ENCODE peak calls at places on chromosomes 11 and 22, in ten cellular contexts. W, L, M, G, C, Q, I, V, T and J are unnamed samples.

GRCh38 chr11:68314886-68315580 is 2.6 kb downstream of the LRP5 start:
- DNase-seq in W (peak; percentile 44), L (peak; percentile 78), M (peak; percentile 46), G (no peak), C (no peak), Q (no peak), I (no peak), V (peak; percentile 14), T (peak; percentile 39), J (no peak)

GRCh38 chr11:33930317-33931021 is 38.6 kb upstream of the LMO2 start:
- DNase-seq in W (no peak), L (no peak), M (no peak), G (peak; percentile 45), C (no peak), Q (no peak), I (no peak), V (no peak), T (no peak), J (no peak)

GRCh38 chr11:2860636-2861035 is 24.9 kb downstream of the CDKN1C start:
- DNase-seq in W (no peak), L (peak; percentile 16), M (peak; percentile 48), G (no peak), C (no peak), Q (no peak), I (peak; percentile 61), V (peak; percentile 44), T (peak; percentile 52), J (no peak)

GRCh38 chr11:3007404-3008010 is 15.4 kb upstream of the NAP1L4 start:
- DNase-seq in W (no peak), L (no peak), M (no peak), G (no peak), C (no peak), Q (peak; percentile 24), I (no peak), V (no peak), T (no peak), J (peak; percentile 53)

GRCh38 chr11:69640260-69640994 is 529 bp upstream of the CCND1 start:
- DNase-seq in W (no peak), L (no peak), M (no peak), G (no peak), C (no peak), Q (peak; percentile 72), I (peak; percentile 32), V (no peak), T (peak; percentile 60), J (peak; percentile 77)

GRCh38 chr11:127345819-127346459 is 345.4 kb upstream of the KIRREL3 start:
- DNase-seq in W (peak; percentile 20), L (peak; percentile 25), M (peak; percentile 11), G (no peak), C (peak; percentile 2), Q (no peak), I (peak; percentile 38), V (peak; percentile 18), T (peak; percentile 70), J (peak; percentile 61)

GRCh38 chr22:38700789-38701628 is at the start of gene JOSD1:
- DNase-seq in W (peak; percentile 83), L (peak; percentile 73), M (peak; percentile 89), G (peak; percentile 65), C (peak; percentile 55), Q (peak; percentile 99), I (peak; percentile 99), V (peak; percentile 92), T (peak; percentile 94), J (peak; percentile 99)

GRCh38 chr11:68684385-68685356 is at the start of gene GAL:
- DNase-seq in W (peak; percentile 82), L (peak; percentile 39), M (no peak), G (no peak), C (no peak), Q (peak; percentile 69), I (peak; percentile 42), V (peak; percentile 26), T (peak; percentile 75), J (no peak)

GRCh38 chr22:38770257-38770949 is 14.6 kb upstream of the SUN2 start:
- DNase-seq in W (no peak), L (no peak), M (no peak), G (no peak), C (no peak), Q (no peak), I (no peak), V (no peak), T (no peak), J (no peak)

GRCh38 chr22:43988116-43988817 is 33.0 kb downstream of the SAMM50 start:
- DNase-seq in W (no peak), L (no peak), M (no peak), G (no peak), C (no peak), Q (no peak), I (no peak), V (no peak), T (no peak), J (no peak)

GRCh38 chr11:123546515-123546914 is 107.9 kb downstream of the SCN3B start:
- DNase-seq in W (no peak), L (no peak), M (no peak), G (no peak), C (no peak), Q (no peak), I (no peak), V (no peak), T (peak; percentile 50), J (no peak)

GRCh38 chr11:128098840-128099239 is 488.5 kb downstream of the ETS1 start:
- DNase-seq in W (no peak), L (no peak), M (no peak), G (no peak), C (no peak), Q (no peak), I (no peak), V (no peak), T (no peak), J (no peak)

GRCh38 chr11:88402192-88402715 is 64.7 kb upstream of the CTSC start:
- DNase-seq in W (no peak), L (no peak), M (peak; percentile 87), G (no peak), C (no peak), Q (no peak), I (no peak), V (peak; percentile 81), T (peak; percentile 21), J (no peak)

GRCh38 chr11:63590024-63590788 is 24.0 kb downstream of the PLAAT3 start:
- DNase-seq in W (no peak), L (no peak), M (no peak), G (no peak), C (no peak), Q (no peak), I (no peak), V (no peak), T (no peak), J (no peak)

GRCh38 chr22:24433868-24434471 is 6.6 kb downstream of the ADORA2A start:
- DNase-seq in W (no peak), L (no peak), M (no peak), G (no peak), C (no peak), Q (no peak), I (no peak), V (no peak), T (no peak), J (peak; percentile 58)

GRCh38 chr22:41989246-41989645 is 9.3 kb upstream of the WBP2NL start:
- DNase-seq in W (no peak), L (no peak), M (no peak), G (no peak), C (no peak), Q (no peak), I (no peak), V (no peak), T (no peak), J (no peak)

GRCh38 chr11:44316388-44317240 is 6.7 kb upstream of the ALX4 start:
- DNase-seq in W (no peak), L (no peak), M (no peak), G (no peak), C (no peak), Q (no peak), I (peak; percentile 23), V (peak; percentile 47), T (no peak), J (peak; percentile 67)

GRCh38 chr11:86811637-86812321 is 11.4 kb downstream of the PRSS23 start:
- DNase-seq in W (no peak), L (no peak), M (no peak), G (no peak), C (no peak), Q (no peak), I (no peak), V (peak; percentile 91), T (peak; percentile 57), J (no peak)

GRCh38 chr22:24376606-24377005 is 50.8 kb upstream of the ADORA2A start:
- DNase-seq in W (no peak), L (no peak), M (no peak), G (no peak), C (no peak), Q (no peak), I (no peak), V (no peak), T (no peak), J (no peak)

GRCh38 chr11:47858169-47858543 is 10.0 kb upstream of the NUP160 start:
- DNase-seq in W (no peak), L (peak; percentile 48), M (peak; percentile 96), G (no peak), C (no peak), Q (no peak), I (no peak), V (peak; percentile 35), T (peak; percentile 67), J (no peak)

GRCh38 chr11:118845369-118845768 is 38.3 kb upstream of the CXCR5 start:
- DNase-seq in W (peak; percentile 45), L (peak; percentile 84), M (no peak), G (no peak), C (no peak), Q (no peak), I (peak; percentile 55), V (no peak), T (peak; percentile 35), J (no peak)

GRCh38 chr22:23149743-23150238 is 4.5 kb downstream of the RAB36 start:
- DNase-seq in W (peak; percentile 60), L (no peak), M (no peak), G (no peak), C (no peak), Q (no peak), I (no peak), V (no peak), T (no peak), J (no peak)

GRCh38 chr11:88487646-88488045 is 150.1 kb upstream of the CTSC start:
- DNase-seq in W (no peak), L (no peak), M (no peak), G (no peak), C (no peak), Q (no peak), I (no peak), V (no peak), T (no peak), J (no peak)

GRCh38 chr11:122229611-122230386 is 113.8 kb upstream of the BLID start:
- DNase-seq in W (no peak), L (no peak), M (no peak), G (no peak), C (no peak), Q (no peak), I (no peak), V (no peak), T (no peak), J (no peak)

GRCh38 chr22:37242395-37242918 is 1.6 kb downstream of the RAC2 start:
- DNase-seq in W (peak; percentile 80), L (peak; percentile 30), M (no peak), G (no peak), C (no peak), Q (peak; percentile 94), I (peak; percentile 96), V (peak; percentile 31), T (no peak), J (no peak)

GRCh38 chr11:19812096-19812495 is 99.5 kb downstream of the NAV2 start:
- DNase-seq in W (no peak), L (no peak), M (no peak), G (no peak), C (no peak), Q (no peak), I (no peak), V (no peak), T (no peak), J (no peak)

GRCh38 chr11:71302534-71302909 is 50.1 kb upstream of the SHANK2 start:
- DNase-seq in W (no peak), L (no peak), M (no peak), G (no peak), C (no peak), Q (peak; percentile 35), I (no peak), V (no peak), T (no peak), J (no peak)

GRCh38 chr11:68328374-68329091 is 16.1 kb downstream of the LRP5 start:
- DNase-seq in W (no peak), L (no peak), M (no peak), G (no peak), C (no peak), Q (no peak), I (peak; percentile 28), V (no peak), T (no peak), J (no peak)